ENCODE peak calls at places on chromosomes 2 and 18, in five cellular contexts. One of them, this sample, is unnamed.

GRCh38 chr2:11742317-11742701 is 4.1 kb upstream of the LPIN1 start:
- DNase-seq in cortex of kidney: no peak
- DNase-seq in ovary: no peak
- DNase-seq in NT2/D1: no peak
- DNase-seq in NK-92 treated with Interleukin-12 subunit alpha and Interleukin-12 subunit beta, amount 100 ng/mL, for 24 hours: no peak
- DNase-seq in this sample: no peak

GRCh38 chr2:88442061-88442460 is 10.4 kb downstream of the FOXI3 start:
- DNase-seq in NT2/D1: no peak
- DNase-seq in NK-92 treated with Interleukin-12 subunit alpha and Interleukin-12 subunit beta, amount 100 ng/mL, for 24 hours: no peak
- DNase-seq in cortex of kidney: no peak
- DNase-seq in ovary: no peak
- DNase-seq in this sample: no peak

GRCh38 chr2:160257015-160257741 is 57.1 kb upstream of the ITGB6 start:
- DNase-seq in ovary: no peak
- DNase-seq in NT2/D1: no peak
- DNase-seq in NK-92 treated with Interleukin-12 subunit alpha and Interleukin-12 subunit beta, amount 100 ng/mL, for 24 hours: no peak
- DNase-seq in cortex of kidney: no peak
- DNase-seq in this sample: no peak

GRCh38 chr2:125516496-125517109 is 1139.4 kb upstream of the GYPC start:
- DNase-seq in NT2/D1: peak; percentile 27
- DNase-seq in cortex of kidney: no peak
- DNase-seq in NK-92 treated with Interleukin-12 subunit alpha and Interleukin-12 subunit beta, amount 100 ng/mL, for 24 hours: no peak
- DNase-seq in ovary: no peak
- DNase-seq in this sample: no peak

GRCh38 chr2:20983844-20984243 is 60.0 kb downstream of the APOB start:
- DNase-seq in NT2/D1: no peak
- DNase-seq in ovary: no peak
- DNase-seq in NK-92 treated with Interleukin-12 subunit alpha and Interleukin-12 subunit beta, amount 100 ng/mL, for 24 hours: no peak
- DNase-seq in cortex of kidney: no peak
- DNase-seq in this sample: no peak

GRCh38 chr2:52976132-52976949 is 791.3 kb upstream of the CHAC2 start:
- DNase-seq in ovary: no peak
- DNase-seq in NK-92 treated with Interleukin-12 subunit alpha and Interleukin-12 subunit beta, amount 100 ng/mL, for 24 hours: no peak
- DNase-seq in NT2/D1: peak; percentile 44
- DNase-seq in cortex of kidney: no peak
- DNase-seq in this sample: no peak

GRCh38 chr2:238644095-238645081 is 203.5 kb upstream of the TWIST2 start:
- DNase-seq in NT2/D1: no peak
- DNase-seq in ovary: no peak
- DNase-seq in cortex of kidney: no peak
- DNase-seq in NK-92 treated with Interleukin-12 subunit alpha and Interleukin-12 subunit beta, amount 100 ng/mL, for 24 hours: no peak
- DNase-seq in this sample: no peak

GRCh38 chr2:43798300-43798699 is 24.5 kb downstream of the DYNC2LI1 start:
- DNase-seq in NK-92 treated with Interleukin-12 subunit alpha and Interleukin-12 subunit beta, amount 100 ng/mL, for 24 hours: no peak
- DNase-seq in ovary: no peak
- DNase-seq in cortex of kidney: no peak
- DNase-seq in NT2/D1: no peak
- DNase-seq in this sample: no peak

GRCh38 chr2:1402064-1402463 is 11.2 kb upstream of the TPO start:
- DNase-seq in cortex of kidney: no peak
- DNase-seq in NT2/D1: no peak
- DNase-seq in ovary: no peak
- DNase-seq in NK-92 treated with Interleukin-12 subunit alpha and Interleukin-12 subunit beta, amount 100 ng/mL, for 24 hours: no peak
- DNase-seq in this sample: no peak

GRCh38 chr2:47631840-47632398 is 151.0 kb upstream of the MSH6 start:
- DNase-seq in NK-92 treated with Interleukin-12 subunit alpha and Interleukin-12 subunit beta, amount 100 ng/mL, for 24 hours: no peak
- DNase-seq in NT2/D1: no peak
- DNase-seq in ovary: no peak
- DNase-seq in cortex of kidney: no peak
- DNase-seq in this sample: no peak

GRCh38 chr18:50614838-50615237 is 55.0 kb downstream of the MAPK4 start:
- DNase-seq in cortex of kidney: no peak
- DNase-seq in NT2/D1: no peak
- DNase-seq in NK-92 treated with Interleukin-12 subunit alpha and Interleukin-12 subunit beta, amount 100 ng/mL, for 24 hours: no peak
- DNase-seq in ovary: no peak
- DNase-seq in this sample: peak; percentile 33

GRCh38 chr2:196941398-196942078 is 15.0 kb upstream of the PGAP1 start:
- DNase-seq in ovary: no peak
- DNase-seq in NT2/D1: no peak
- DNase-seq in NK-92 treated with Interleukin-12 subunit alpha and Interleukin-12 subunit beta, amount 100 ng/mL, for 24 hours: no peak
- DNase-seq in cortex of kidney: no peak
- DNase-seq in this sample: no peak

GRCh38 chr2:134120160-134120717 is 133.6 kb upstream of the MGAT5 start:
- DNase-seq in NT2/D1: no peak
- DNase-seq in NK-92 treated with Interleukin-12 subunit alpha and Interleukin-12 subunit beta, amount 100 ng/mL, for 24 hours: no peak
- DNase-seq in ovary: peak; percentile 35
- DNase-seq in cortex of kidney: no peak
- DNase-seq in this sample: peak; percentile 58

GRCh38 chr18:68418881-68419280 is 296.0 kb downstream of the TMX3 start:
- DNase-seq in NT2/D1: no peak
- DNase-seq in NK-92 treated with Interleukin-12 subunit alpha and Interleukin-12 subunit beta, amount 100 ng/mL, for 24 hours: no peak
- DNase-seq in ovary: no peak
- DNase-seq in cortex of kidney: no peak
- DNase-seq in this sample: no peak

GRCh38 chr2:121884515-121884915 is 129.1 kb downstream of the TSN start:
- DNase-seq in ovary: no peak
- DNase-seq in cortex of kidney: no peak
- DNase-seq in NT2/D1: peak; percentile 28
- DNase-seq in NK-92 treated with Interleukin-12 subunit alpha and Interleukin-12 subunit beta, amount 100 ng/mL, for 24 hours: no peak
- DNase-seq in this sample: no peak

GRCh38 chr2:142178604-142179003 is 47.8 kb upstream of the LRP1B start:
- DNase-seq in NK-92 treated with Interleukin-12 subunit alpha and Interleukin-12 subunit beta, amount 100 ng/mL, for 24 hours: no peak
- DNase-seq in NT2/D1: no peak
- DNase-seq in cortex of kidney: no peak
- DNase-seq in ovary: no peak
- DNase-seq in this sample: no peak

GRCh38 chr2:205657579-205657978 is 24.7 kb upstream of the NRP2 start:
- DNase-seq in ovary: no peak
- DNase-seq in NT2/D1: no peak
- DNase-seq in cortex of kidney: no peak
- DNase-seq in NK-92 treated with Interleukin-12 subunit alpha and Interleukin-12 subunit beta, amount 100 ng/mL, for 24 hours: no peak
- DNase-seq in this sample: no peak

GRCh38 chr2:173741715-173742114 is 223.5 kb downstream of the SP3 start:
- DNase-seq in NT2/D1: no peak
- DNase-seq in cortex of kidney: no peak
- DNase-seq in NK-92 treated with Interleukin-12 subunit alpha and Interleukin-12 subunit beta, amount 100 ng/mL, for 24 hours: no peak
- DNase-seq in ovary: no peak
- DNase-seq in this sample: no peak